ENCODE peak calls at places on chromosomes 4 and X, in seven cellular contexts. A is endothelial cell of umbilical vein; M is breast epithelium; P is hepatocyte; R is CD8-positive, alpha-beta T cell; U is left lung; Y is cardiac muscle cell. G is an unnamed sample.

GRCh38 chrX:11666180-11666579 is 460 bp upstream of the ARHGAP6 start:
- DNase-seq in A (no peak), M (no peak), P (peak; percentile 44), R (no peak), U (no peak), Y (peak; percentile 79), G (no peak)

GRCh38 chr4:17811078-17811603 is 362 bp downstream of the NCAPG start:
- DNase-seq in A (no peak), M (no peak), P (no peak), R (no peak), U (peak; percentile 47), Y (no peak), G (no peak)

GRCh38 chr4:182643801-182644311 is 273.3 kb downstream of the DCTD start:
- DNase-seq in A (peak; percentile 21), M (no peak), P (no peak), R (no peak), U (no peak), Y (peak; percentile 64), G (no peak)

GRCh38 chrX:46574941-46575381 is 1.4 kb downstream of the CHST7 start:
- DNase-seq in A (peak; percentile 26), M (no peak), P (peak; percentile 34), R (peak; percentile 2), U (peak; percentile 37), Y (peak; percentile 50), G (no peak)

GRCh38 chrX:54721424-54721823 is 76.6 kb downstream of the ITIH6 start:
- DNase-seq in A (no peak), M (no peak), P (no peak), R (no peak), U (no peak), Y (no peak), G (no peak)

GRCh38 chr4:168731706-168732414 is 235.0 kb downstream of the PALLD start:
- DNase-seq in A (no peak), M (no peak), P (no peak), R (no peak), U (no peak), Y (no peak), G (no peak)

GRCh38 chr4:1752284-1753041 is 31.1 kb downstream of the TACC3 start:
- DNase-seq in A (peak; percentile 16), M (no peak), P (no peak), R (no peak), U (no peak), Y (peak; percentile 32), G (no peak)

GRCh38 chrX:78383594-78383993 is 56.2 kb upstream of the CYSLTR1 start:
- DNase-seq in A (no peak), M (no peak), P (no peak), R (no peak), U (no peak), Y (no peak), G (no peak)

GRCh38 chr4:105620640-105621323 is 68.4 kb downstream of the ARHGEF38 start:
- DNase-seq in A (peak; percentile 3), M (no peak), P (peak; percentile 27), R (no peak), U (no peak), Y (no peak), G (no peak)

GRCh38 chr4:1777822-1778641 is 15.1 kb upstream of the FGFR3 start:
- DNase-seq in A (no peak), M (no peak), P (peak; percentile 62), R (no peak), U (no peak), Y (peak; percentile 67), G (no peak)

GRCh38 chrX:10101269-10101668 is 55.5 kb upstream of the CLCN4 start:
- DNase-seq in A (no peak), M (no peak), P (no peak), R (no peak), U (no peak), Y (no peak), G (no peak)

GRCh38 chr4:8549352-8549931 is 30.8 kb upstream of the GPR78 start:
- DNase-seq in A (no peak), M (no peak), P (no peak), R (no peak), U (no peak), Y (no peak), G (no peak)

GRCh38 chrX:132490086-132490419 is 1.2 kb upstream of the MBNL3 start:
- DNase-seq in A (no peak), M (no peak), P (no peak), R (no peak), U (no peak), Y (no peak), G (no peak)

GRCh38 chr4:105978684-105979296 is 83.5 kb downstream of the NPNT start:
- DNase-seq in A (peak; percentile 56), M (no peak), P (no peak), R (no peak), U (no peak), Y (no peak), G (no peak)

GRCh38 chr4:110245567-110245966 is 47.2 kb upstream of the ELOVL6 start:
- DNase-seq in A (no peak), M (no peak), P (no peak), R (no peak), U (no peak), Y (no peak), G (no peak)

GRCh38 chrX:116726806-116727205 is 264.0 kb upstream of the CT83 start:
- DNase-seq in A (no peak), M (no peak), P (no peak), R (no peak), U (no peak), Y (no peak), G (no peak)

GRCh38 chrX:69069876-69070275 is 95.4 kb downstream of the PJA1 start:
- DNase-seq in A (no peak), M (no peak), P (no peak), R (no peak), U (no peak), Y (no peak), G (no peak)

GRCh38 chr4:70299643-70300042 is 35.1 kb upstream of the CABS1 start:
- DNase-seq in A (no peak), M (no peak), P (no peak), R (no peak), U (no peak), Y (no peak), G (no peak)
- TF ChIP-seq CTCF in A (no peak), M (no peak), P (no peak), R (no peak), U (no peak), Y (no peak), G (no peak)

GRCh38 chr4:137425281-137425680 is 107.0 kb downstream of the PCDH18 start:
- DNase-seq in A (no peak), M (no peak), P (no peak), R (no peak), U (no peak), Y (no peak), G (no peak)
- H3K4me3 ChIP-seq in A (no peak overlapping the region), M (no peak overlapping the region), P (no peak overlapping the region), R (no peak overlapping the region), U (no peak overlapping the region), Y (no peak overlapping the region), G (no peak overlapping the region)

DNA sequence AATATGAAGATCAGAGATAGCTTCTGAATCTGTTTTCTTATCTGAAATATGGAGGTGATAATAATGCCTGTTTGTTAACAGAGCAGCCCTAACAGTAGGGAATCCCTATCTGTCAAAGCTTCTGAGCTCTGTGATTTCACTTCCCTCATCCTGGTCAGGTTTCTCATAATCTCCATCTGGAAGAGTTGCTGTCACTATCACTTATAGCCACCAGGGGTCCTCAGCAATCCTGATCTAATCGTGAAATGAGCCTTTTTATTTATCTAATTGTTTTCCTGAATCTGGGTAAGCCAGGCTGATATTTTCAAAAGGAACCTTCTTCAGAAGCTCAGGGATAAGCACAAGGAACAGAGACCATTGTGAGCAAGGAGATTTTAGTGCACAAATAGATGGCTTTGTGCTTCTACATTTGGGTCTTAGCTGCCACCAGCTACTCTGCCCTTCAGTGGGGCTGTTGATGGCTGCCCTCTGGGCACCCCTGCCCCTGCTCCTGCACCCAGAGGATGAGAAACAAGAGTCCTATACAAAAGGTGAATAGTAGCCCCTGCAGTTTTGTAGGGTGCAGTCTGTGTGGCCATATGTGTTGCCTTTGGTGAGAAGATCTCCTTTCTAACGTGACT is 196.4 kb upstream of the RADX start:
- DNase-seq in A (peak; percentile 1), M (no peak), P (peak; percentile 51), R (no peak), U (no peak), Y (peak; percentile 38), G (no peak)
- TF ChIP-seq CTCF in A (peak; percentile 34), M (peak; percentile 33), P (peak; percentile 57), R (peak; percentile 26), U (peak; percentile 62), Y (peak; percentile 58), G (peak; percentile 57)

GRCh38 chr4:709348-709747 is 3.7 kb downstream of the PCGF3 start:
- DNase-seq in A (no peak), M (no peak), P (no peak), R (no peak), U (no peak), Y (no peak), G (no peak)
- H3K4me3 ChIP-seq in A (no peak overlapping the region), M (no peak overlapping the region), P (no peak overlapping the region), R (no peak overlapping the region), U (no peak overlapping the region), Y (no peak overlapping the region), G (no peak overlapping the region)

DNA sequence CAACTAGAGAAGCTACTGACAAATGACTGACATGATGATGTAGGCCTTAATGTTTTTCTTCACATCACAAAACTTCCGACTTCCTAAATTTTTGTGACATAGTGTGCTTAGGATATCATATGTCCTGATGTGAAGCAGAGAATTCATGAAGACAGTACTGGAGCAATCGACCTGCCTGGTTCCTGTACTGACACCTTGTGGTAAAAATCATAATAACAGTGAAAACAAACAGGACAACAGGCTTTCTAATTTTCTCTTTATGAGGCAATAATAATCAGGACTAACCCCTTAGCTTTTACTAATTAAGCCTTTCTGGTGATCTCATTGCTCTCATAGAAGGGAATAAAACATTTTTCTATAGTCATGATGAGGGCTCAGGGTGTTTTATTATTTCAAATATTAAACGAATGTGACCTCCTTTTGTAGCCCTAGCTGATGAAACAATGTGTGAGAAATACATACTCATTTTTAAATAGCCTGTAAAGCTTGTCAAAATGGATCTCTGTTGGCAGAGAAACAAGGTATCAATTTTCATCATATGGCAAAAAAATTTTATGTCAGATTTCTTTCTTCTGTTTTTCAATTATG is 158.4 kb downstream of the TENT5D start:
- DNase-seq in A (peak; percentile 1), M (no peak), P (peak; percentile 31), R (no peak), U (no peak), Y (peak; percentile 23), G (no peak)
- TF ChIP-seq CTCF in A (peak; percentile 19), M (no peak), P (peak; percentile 61), R (peak; percentile 13), U (peak; percentile 45), Y (peak; percentile 48), G (peak; percentile 46)